ENCODE peak calls at places on chromosome 20, in five cellular contexts. M is H9, N is OCI-LY7, L is caudate nucleus, U is Panc1. G is an unnamed sample.

GRCh38 chr20:36092424-36093024 is 62.0 kb upstream of the EPB41L1 start:
- DNase-seq in N (no peak), L (no peak), U (no peak), M (peak; percentile 32), G (no peak)

GRCh38 chr20:40648505-40649072 is 40.4 kb downstream of the MAFB start:
- DNase-seq in U (no peak), M (no peak), L (no peak), N (no peak), G (no peak)

GRCh38 chr20:37071481-37071911 is 24.3 kb downstream of the RBL1 start:
- DNase-seq in U (no peak), L (no peak), N (no peak), M (no peak), G (peak; percentile 56)

GRCh38 chr20:41897708-41898107 is 279.5 kb upstream of the CHD6 start:
- DNase-seq in U (no peak), M (no peak), L (no peak), N (no peak), G (no peak)

GRCh38 chr20:51158226-51158625 is 135.3 kb upstream of the KCNG1 start:
- DNase-seq in U (no peak), N (no peak), M (no peak), L (no peak), G (no peak)

GRCh38 chr20:62155428-62156253 is 12.1 kb downstream of the SS18L1 start:
- DNase-seq in N (no peak), L (no peak), M (peak; percentile 54), U (no peak), G (no peak)

GRCh38 chr20:8370774-8371173 is 238.7 kb downstream of the PLCB1 start:
- DNase-seq in M (no peak), L (no peak), N (no peak), U (no peak), G (no peak)

GRCh38 chr20:41462372-41463161 is 95.9 kb upstream of the EMILIN3 start:
- DNase-seq in L (no peak), N (no peak), U (no peak), M (no peak), G (no peak)

GRCh38 chr20:43949741-43950618 is 35.3 kb downstream of the TOX2 start:
- DNase-seq in M (no peak), L (no peak), N (peak; percentile 64), U (no peak), G (no peak)

GRCh38 chr20:6245436-6245835 is 122.6 kb upstream of the FERMT1 start:
- DNase-seq in U (no peak), L (no peak), M (no peak), N (no peak), G (no peak)

GRCh38 chr20:20555838-20556237 is 156.6 kb downstream of the RALGAPA2 start:
- DNase-seq in U (no peak), L (no peak), M (no peak), N (no peak), G (no peak)

GRCh38 chr20:17888044-17888443 is 80.5 kb downstream of the SNX5 start:
- DNase-seq in L (no peak), M (no peak), U (no peak), N (no peak), G (peak; percentile 37)

GRCh38 chr20:32333988-32334885 is 23.9 kb upstream of the ASXL1 start:
- DNase-seq in N (no peak), L (no peak), M (no peak), U (no peak), G (no peak)

GRCh38 chr20:54153847-54154246 is 19.9 kb downstream of the CYP24A1 start:
- DNase-seq in N (no peak), L (no peak), M (no peak), U (no peak), G (no peak)
- H3K27ac ChIP-seq in N (no peak overlapping the region), L (no peak overlapping the region), M (no peak overlapping the region), U (no peak overlapping the region), G (no peak overlapping the region)

DNA sequence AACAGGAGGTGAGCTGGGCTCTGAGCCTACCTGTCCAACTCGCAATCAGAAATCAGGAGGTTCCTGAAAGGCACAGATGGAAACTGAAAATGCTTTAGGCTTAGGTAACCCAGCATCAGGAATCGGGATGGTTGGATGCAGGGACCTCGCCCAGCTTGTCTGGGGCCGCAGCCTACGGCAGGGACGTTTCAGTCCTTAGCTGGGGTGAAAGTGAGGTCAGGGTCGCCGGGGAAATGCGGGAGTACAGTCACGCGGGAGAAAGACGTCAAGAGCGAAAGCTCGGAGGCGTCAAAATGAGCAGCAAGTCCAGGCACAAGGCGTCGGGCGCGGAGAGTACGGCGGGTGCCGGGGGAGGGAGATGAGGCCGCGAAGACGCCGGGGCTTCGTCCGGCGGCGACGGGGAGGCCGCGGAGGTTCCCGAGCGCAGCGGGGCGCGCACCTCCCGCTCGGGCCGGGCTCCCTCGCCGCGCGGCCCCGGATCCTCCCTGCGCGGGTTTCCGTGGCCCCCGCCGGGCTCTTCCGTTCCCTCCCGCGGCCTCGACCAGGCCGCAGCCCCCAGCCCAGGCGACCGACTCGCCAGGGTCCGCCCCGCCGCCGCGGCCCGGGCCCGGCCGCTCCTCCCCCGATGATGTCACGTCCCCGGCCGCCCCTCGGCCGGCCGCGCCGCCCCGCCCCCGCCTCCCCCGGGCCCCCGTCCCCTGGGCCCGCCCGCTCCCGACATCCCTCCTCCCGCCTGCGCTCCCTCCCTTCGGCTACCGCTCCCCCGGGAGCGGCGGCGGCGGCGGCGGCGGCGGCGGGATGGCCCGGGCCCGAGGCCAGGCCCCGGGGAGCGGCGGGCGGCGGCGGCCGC is at the start of gene EBF4:
- DNase-seq in L (no peak), U (no peak), M (peak; percentile 52), N (peak; percentile 7), G (no peak)
- H3K27ac ChIP-seq in L (peak within 1 kb of the TSS; percentile 62), U (no peak within 1 kb of the TSS), M (no peak within 1 kb of the TSS), N (no peak within 1 kb of the TSS), G (no peak within 1 kb of the TSS)

GRCh38 chr20:24948939-24949679 is at the start of gene CST7:
- DNase-seq in L (no peak), M (peak; percentile 18), U (no peak), N (peak; percentile 4), G (no peak)
- H3K27ac ChIP-seq in L (no peak within 1 kb of the TSS), M (no peak within 1 kb of the TSS), U (no peak within 1 kb of the TSS), N (no peak within 1 kb of the TSS), G (no peak within 1 kb of the TSS)

DNA sequence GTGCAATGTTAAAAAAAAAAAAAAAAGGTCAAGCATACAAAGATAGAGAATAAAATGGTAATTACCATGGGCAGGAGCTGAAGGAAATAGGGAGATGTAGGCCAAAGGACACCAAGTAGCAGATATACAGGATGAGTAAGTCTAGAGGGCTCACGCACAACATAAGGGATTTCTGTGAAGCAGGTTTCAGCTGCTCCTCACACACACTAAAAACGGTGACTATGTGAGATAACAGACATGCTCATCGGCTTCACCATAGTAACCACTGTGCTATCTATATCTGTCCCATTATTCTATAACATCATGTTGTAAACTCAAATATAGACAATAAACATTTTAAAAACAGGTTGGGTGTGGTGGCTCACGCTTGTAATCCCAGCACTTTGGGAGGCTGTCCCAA is 11.6 kb downstream of the SNHG17 start:
- DNase-seq in N (no peak), L (no peak), M (no peak), U (no peak), G (no peak)
- H3K27ac ChIP-seq in N (no peak overlapping the region), L (no peak overlapping the region), M (no peak overlapping the region), U (no peak overlapping the region), G (no peak overlapping the region)

DNA sequence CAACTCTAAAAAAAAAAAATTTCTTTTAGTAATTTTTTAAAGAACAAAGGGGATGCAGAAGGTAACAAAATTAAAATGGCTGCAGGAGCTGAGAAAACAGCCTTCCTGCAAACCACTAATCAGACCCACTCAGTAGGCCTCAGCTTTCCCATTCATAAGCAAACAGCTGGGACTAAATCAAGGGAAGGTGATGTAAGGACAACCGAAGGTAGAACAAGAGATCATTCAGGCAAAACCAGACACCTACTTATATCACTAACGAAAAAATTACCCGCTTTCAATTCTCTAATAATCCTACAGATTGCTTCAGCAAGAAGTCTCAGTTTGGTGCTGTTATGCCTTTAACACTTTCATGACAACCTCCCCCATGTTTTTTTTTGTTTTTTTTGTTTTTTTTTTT is 124.0 kb downstream of the ZMYND8 start:
- DNase-seq in U (no peak), N (no peak), M (no peak), L (no peak), G (no peak)
- H3K27ac ChIP-seq in U (no peak overlapping the region), N (no peak overlapping the region), M (no peak overlapping the region), L (no peak overlapping the region), G (no peak overlapping the region)

DNA sequence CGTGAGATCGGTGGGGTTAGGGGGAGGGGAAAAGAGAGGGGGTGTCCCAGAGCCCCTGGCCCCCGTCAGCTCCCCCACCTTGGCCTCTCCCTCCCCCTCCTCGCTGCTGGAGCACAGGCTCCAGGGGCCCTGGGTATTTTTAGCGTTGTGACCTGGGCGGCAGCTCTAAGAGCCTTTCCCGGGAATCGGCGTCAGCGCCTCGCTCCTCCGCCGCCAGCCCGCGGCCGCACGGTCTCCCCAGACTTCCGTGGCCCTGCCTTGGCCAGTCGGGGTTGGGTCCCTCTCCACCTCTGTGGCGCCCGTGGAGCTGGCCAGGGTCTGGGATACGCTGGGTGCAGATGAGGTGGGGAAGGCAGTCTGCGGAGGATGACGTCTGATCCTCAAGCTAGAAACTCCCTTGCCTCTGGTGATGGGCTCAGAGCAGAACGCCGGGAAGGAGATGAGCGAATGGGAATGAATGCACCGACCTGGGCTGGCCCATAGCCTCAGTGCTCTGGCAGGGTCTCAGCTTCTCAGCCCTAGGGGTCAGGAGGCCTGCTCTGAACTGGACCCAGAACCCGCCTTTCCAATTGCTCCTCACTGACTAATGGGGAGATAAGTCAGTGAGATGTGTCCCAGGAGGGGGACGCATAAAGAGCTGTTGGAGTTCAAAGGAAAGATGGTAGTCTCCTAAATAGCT is 883 bp upstream of the DBNDD2 start:
- DNase-seq in M (peak; percentile 52), N (no peak), U (no peak), L (peak; percentile 43), G (no peak)
- H3K27ac ChIP-seq in M (no peak overlapping the region), N (no peak overlapping the region), U (peak overlapping the region; percentile 80), L (peak overlapping the region; percentile 99), G (peak overlapping the region; percentile 60)

G was measured in epithelial cell of prostate.